ENCODE peak calls at places on chromosomes 1 and 21, in eight cellular contexts. B is activated naive CD8-positive, alpha-beta T cell treated with anti-CD3 and anti-CD28 coated beads, Interleukin-2, amount 50 U/mL, for 24 hours; Q is T-helper 9 cell; R is midbrain; I is activated T-cell treated with anti-CD3 and anti-CD28 coated beads, Interleukin-2, amount 50 U/mL, for 24 hours; V is NCI-H345; H is WTC11; N is RWPE1. U is an unnamed sample.
A peak's percentile ranks its signal among the peaks of the same experiment; 100 is the strongest.

GRCh38 chr1:30785181-30785580 is 27.6 kb upstream of the LAPTM5 start:
- DNase-seq in B (no peak), V (no peak), Q (no peak), R (no peak), I (no peak), N (no peak), H (no peak), U (no peak)

GRCh38 chr1:42210421-42211133 is 46.0 kb upstream of the GUCA2A start:
- DNase-seq in V (no peak), I (no peak), H (no peak), B (no peak), Q (no peak), R (no peak), N (no peak), U (peak; percentile 57)

GRCh38 chr1:1281533-1282321 is 1.5 kb downstream of the SCNN1D start:
- DNase-seq in Q (no peak), R (no peak), H (peak; percentile 18), I (no peak), N (no peak), B (no peak), V (no peak), U (peak; percentile 41)

GRCh38 chr1:151145158-151146071 is 1.0 kb downstream of the SEMA6C start:
- DNase-seq in I (peak; percentile 63), H (peak; percentile 48), N (no peak), V (peak; percentile 62), B (peak; percentile 43), R (no peak), Q (no peak), U (no peak)

GRCh38 chr21:24280591-24280990 is 1326.7 kb downstream of the MRPL39 start:
- DNase-seq in V (no peak), R (no peak), Q (no peak), H (no peak), N (no peak), I (no peak), B (no peak), U (no peak)

GRCh38 chr21:35635261-35635660 is 425.1 kb downstream of the SETD4 start:
- DNase-seq in Q (no peak), N (peak; percentile 78), V (no peak), I (no peak), B (no peak), H (no peak), R (no peak), U (peak; percentile 88)

GRCh38 chr1:201599548-201599947 is 60.6 kb downstream of the NAV1 start:
- DNase-seq in B (no peak), H (no peak), R (no peak), I (no peak), V (no peak), N (no peak), Q (no peak), U (no peak)

GRCh38 chr1:41919131-41919530 is 409 bp upstream of the HIVEP3 start:
- DNase-seq in V (no peak), H (no peak), I (no peak), B (no peak), N (no peak), R (no peak), Q (no peak), U (no peak)

GRCh38 chr1:178628637-178629548 is 96.2 kb upstream of the RALGPS2 start:
- DNase-seq in N (no peak), B (no peak), V (no peak), Q (no peak), I (no peak), R (no peak), H (no peak), U (peak; percentile 90)

GRCh38 chr1:151314137-151314875 is 12.9 kb downstream of the PI4KB start:
- DNase-seq in B (no peak), N (peak; percentile 46), I (no peak), R (peak; percentile 94), V (no peak), Q (no peak), H (no peak), U (peak; percentile 93)

GRCh38 chr1:208088319-208088718 is 155.9 kb downstream of the PLXNA2 start:
- DNase-seq in V (no peak), R (no peak), I (no peak), Q (no peak), N (no peak), H (no peak), B (no peak), U (no peak)

GRCh38 chr1:6870086-6870485 is 84.8 kb downstream of the CAMTA1 start:
- DNase-seq in N (no peak), B (no peak), R (no peak), I (no peak), V (no peak), H (no peak), Q (no peak), U (no peak)

GRCh38 chr1:17412093-17412870 is 27.2 kb downstream of the RCC2 start:
- DNase-seq in H (no peak), Q (no peak), I (no peak), N (no peak), R (no peak), V (no peak), B (no peak), U (no peak)